ENCODE peak calls at places on chromosomes 5 and 9, in eight cellular contexts. E is cardiac fibroblast, D is amniotic epithelial cell, Z is cerebellar cortex, W is NCI-H526, P is MM.1S, V is IMR-90, Y is nucleus accumbens. G is an unnamed sample.

GRCh38 chr9:1979815-1980367 is 35.3 kb upstream of the SMARCA2 start:
- DNase-seq in E (peak), D (peak), Z (no peak), W (no peak), P (peak), V (peak), Y (no peak), G (no peak)

GRCh38 chr5:113581388-113581787 is 67.9 kb downstream of the YTHDC2 start:
- DNase-seq in E (peak), D (peak), Z (peak), W (peak), P (no peak), V (no peak), Y (no peak), G (no peak)

GRCh38 chr5:5416733-5417132 is 5.7 kb upstream of the ICE1 start:
- DNase-seq in E (no peak), D (no peak), Z (no peak), W (no peak), P (no peak), V (no peak), Y (no peak), G (no peak)

GRCh38 chr5:14569948-14570691 is 11.5 kb upstream of the OTULINL start:
- DNase-seq in E (no peak), D (no peak), Z (no peak), W (no peak), P (no peak), V (no peak), Y (no peak), G (no peak)

GRCh38 chr9:36023260-36024048 is 13.3 kb upstream of the RECK start:
- DNase-seq in E (peak), D (peak), Z (peak), W (peak), P (peak), V (peak), Y (no peak), G (peak)

GRCh38 chr5:66230551-66230950 is 86.5 kb downstream of the SREK1 start:
- DNase-seq in E (peak), D (no peak), Z (no peak), W (no peak), P (no peak), V (no peak), Y (no peak), G (no peak)

GRCh38 chr5:111602817-111603445 is 90.6 kb upstream of the STARD4 start:
- DNase-seq in E (no peak), D (no peak), Z (no peak), W (no peak), P (no peak), V (peak), Y (no peak), G (no peak)

GRCh38 chr5:59709346-59709821 is 184.1 kb downstream of the PDE4D start:
- DNase-seq in E (no peak), D (no peak), Z (no peak), W (no peak), P (no peak), V (no peak), Y (no peak), G (no peak)

GRCh38 chr5:119966028-119966427 is 336.7 kb downstream of the FAM170A start:
- DNase-seq in E (peak), D (no peak), Z (no peak), W (no peak), P (no peak), V (no peak), Y (no peak), G (no peak)

GRCh38 chr5:97534166-97534565 is 351.1 kb upstream of the RIOK2 start:
- DNase-seq in E (peak), D (peak), Z (peak), W (peak), P (peak), V (peak), Y (no peak), G (peak)

GRCh38 chr5:130289132-130290088 is 385.1 kb downstream of the CHSY3 start:
- DNase-seq in E (peak), D (peak), Z (no peak), W (no peak), P (no peak), V (no peak), Y (no peak), G (no peak)

GRCh38 chr5:159576902-159577301 is 246.6 kb upstream of the IL12B start:
- DNase-seq in E (no peak), D (no peak), Z (no peak), W (no peak), P (no peak), V (no peak), Y (no peak), G (no peak)

GRCh38 chr9:93072383-93072795 is 13.9 kb downstream of the SUSD3 start:
- DNase-seq in E (peak), D (peak), Z (no peak), W (no peak), P (peak), V (peak), Y (no peak), G (no peak)

GRCh38 chr5:149526855-149527590 is 24.2 kb downstream of the CSNK1A1 start:
- DNase-seq in E (peak), D (peak), Z (no peak), W (no peak), P (no peak), V (no peak), Y (no peak), G (no peak)

GRCh38 chr5:10310073-10310779 is 2.5 kb upstream of the CMBL start:
- DNase-seq in E (no peak), D (peak), Z (no peak), W (no peak), P (peak), V (peak), Y (no peak), G (no peak)

GRCh38 chr9:126248680-126249079 is 77.9 kb upstream of the MVB12B start:
- DNase-seq in E (peak), D (peak), Z (no peak), W (no peak), P (no peak), V (peak), Y (no peak), G (no peak)

GRCh38 chr9:1235650-1236401 is 185.7 kb downstream of the DMRT2 start:
- DNase-seq in E (no peak), D (no peak), Z (no peak), W (no peak), P (no peak), V (no peak), Y (no peak), G (no peak)

GRCh38 chr9:36721846-36722588 is 149.3 kb downstream of the MELK start:
- DNase-seq in E (peak), D (no peak), Z (no peak), W (peak), P (no peak), V (no peak), Y (no peak), G (no peak)

GRCh38 chr5:93591323-93591945 is 8.4 kb downstream of the NR2F1 start:
- DNase-seq in E (no peak), D (no peak), Z (peak), W (no peak), P (no peak), V (no peak), Y (no peak), G (no peak)

GRCh38 chr9:87336407-87336806 is 161.3 kb upstream of the DAPK1 start:
- DNase-seq in E (peak), D (peak), Z (no peak), W (no peak), P (no peak), V (no peak), Y (no peak), G (no peak)

GRCh38 chr9:127292415-127292814 is 27.8 kb downstream of the GARNL3 start:
- DNase-seq in E (no peak), D (no peak), Z (no peak), W (no peak), P (no peak), V (no peak), Y (no peak), G (no peak)